ENCODE peak calls at places on chromosomes 3 and 15, in five cellular contexts. Q, C, H, F and R are unnamed samples. For H3K36me3 and H3K4me1, the result is how much of the 10 kb centered on the place peaks cover.

GRCh38 chr3:192727032-192727847 is at the start of gene FGF12:
- DNase-seq in Q (peak), C (peak), H (peak), F (peak), R (peak)

GRCh38 chr3:157087398-157088132 is 72.4 kb downstream of the CCNL1 start:
- DNase-seq in Q (no peak), F (no peak), H (no peak), C (no peak), R (no peak)

GRCh38 chr15:93861956-93862741 is 369.2 kb upstream of the MCTP2 start:
- DNase-seq in F (no peak), Q (peak), H (no peak), C (no peak), R (no peak)

GRCh38 chr3:71713041-71713440 is 12.2 kb downstream of the EIF4E3 start:
- DNase-seq in F (no peak), Q (no peak), C (no peak), H (no peak), R (no peak)

GRCh38 chr15:93362821-93363220 is 273.8 kb upstream of the RGMA start:
- DNase-seq in C (no peak), F (no peak), Q (no peak), H (no peak), R (no peak)

GRCh38 chr15:47405768-47406167 is 311.5 kb upstream of the SEMA6D start:
- DNase-seq in Q (no peak), F (no peak), C (no peak), H (no peak), R (no peak)

GRCh38 chr3:143016321-143016972 is 15.1 kb downstream of the U2SURP start:
- DNase-seq in Q (no peak), H (no peak), F (no peak), C (no peak), R (no peak)

GRCh38 chr3:157631468-157631867 is 128.3 kb upstream of the VEPH1 start:
- DNase-seq in C (no peak), Q (no peak), H (no peak), F (no peak), R (no peak)

GRCh38 chr3:171242170-171242569 is 215.7 kb upstream of the SLC2A2 start:
- DNase-seq in H (no peak), C (no peak), F (no peak), Q (no peak), R (no peak)

GRCh38 chr15:45139770-45140169 is 10.0 kb downstream of the DUOX1 start:
- DNase-seq in F (no peak), C (peak), H (no peak), Q (no peak), R (peak)

GRCh38 chr3:108090066-108090700 is 648 bp downstream of the CD47 start:
- DNase-seq in F (peak), Q (no peak), C (no peak), H (no peak), R (no peak)

GRCh38 chr3:190539526-190539925 is 25.6 kb downstream of the IL1RAP start:
- DNase-seq in Q (no peak), C (no peak), F (no peak), H (no peak), R (no peak)

GRCh38 chr3:3701949-3702348 is 97.3 kb upstream of the LRRN1 start:
- DNase-seq in C (no peak), F (no peak), H (no peak), Q (no peak), R (no peak)

GRCh38 chr3:9508781-9509180 is 44.8 kb downstream of the LHFPL4 start:
- DNase-seq in C (no peak), Q (no peak), H (no peak), F (no peak), R (no peak)

GRCh38 chr15:94312946-94313345 is 81.6 kb downstream of the MCTP2 start:
- DNase-seq in Q (no peak), C (no peak), H (no peak), F (no peak), R (no peak)

GRCh38 chr3:126024049-126024854 is 55.3 kb downstream of the ROPN1B start:
- DNase-seq in C (no peak), Q (no peak), H (no peak), F (no peak), R (peak)

GRCh38 chr15:58505581-58505980 is 73.8 kb downstream of the LIPC start:
- DNase-seq in F (no peak), Q (no peak), H (no peak), C (no peak), R (no peak)

GRCh38 chr3:122245513-122246174 is 62.2 kb downstream of the CASR start:
- DNase-seq in F (no peak), H (no peak), Q (no peak), C (no peak), R (no peak)

GRCh38 chr3:144237351-144237750 is 265.7 kb downstream of the DIPK2A start:
- DNase-seq in C (no peak), F (no peak), Q (no peak), H (no peak), R (no peak)

GRCh38 chr3:21913791-21914190 is 162.8 kb upstream of the ZNF385D start:
- DNase-seq in H (no peak), Q (no peak), F (no peak), C (no peak), R (no peak)

GRCh38 chr3:69178838-69179739 is 56.7 kb upstream of the LMOD3 start:
- DNase-seq in Q (no peak), H (no peak), C (no peak), F (no peak), R (no peak)
- H3K36me3 ChIP-seq in Q (under half), H (half or more), C (half or more), F (under half), R (half or more)

GRCh38 chr15:46266691-46267090 is 631.9 kb downstream of the SQOR start:
- DNase-seq in C (no peak), F (no peak), Q (no peak), H (no peak), R (no peak)

GRCh38 chr15:46265664-46266063 is 630.8 kb downstream of the SQOR start:
- DNase-seq in H (no peak), F (no peak), C (no peak), Q (no peak), R (no peak)

GRCh38 chr15:46260937-46261336 is 626.1 kb downstream of the SQOR start:
- DNase-seq in Q (no peak), C (no peak), F (no peak), H (no peak), R (no peak)
- TF ChIP-seq CTCF in Q (no peak), C (no peak), F (no peak), H (no peak), R (no peak)

GRCh38 chr3:46399557-46399956 is 7.3 kb downstream of the CCR5AS start:
- DNase-seq in H (no peak), F (no peak), C (no peak), Q (no peak), R (no peak)
- H3K4me1 ChIP-seq in H (half or more), F (under half), C (under half), Q (under half), R (under half)

DNA sequence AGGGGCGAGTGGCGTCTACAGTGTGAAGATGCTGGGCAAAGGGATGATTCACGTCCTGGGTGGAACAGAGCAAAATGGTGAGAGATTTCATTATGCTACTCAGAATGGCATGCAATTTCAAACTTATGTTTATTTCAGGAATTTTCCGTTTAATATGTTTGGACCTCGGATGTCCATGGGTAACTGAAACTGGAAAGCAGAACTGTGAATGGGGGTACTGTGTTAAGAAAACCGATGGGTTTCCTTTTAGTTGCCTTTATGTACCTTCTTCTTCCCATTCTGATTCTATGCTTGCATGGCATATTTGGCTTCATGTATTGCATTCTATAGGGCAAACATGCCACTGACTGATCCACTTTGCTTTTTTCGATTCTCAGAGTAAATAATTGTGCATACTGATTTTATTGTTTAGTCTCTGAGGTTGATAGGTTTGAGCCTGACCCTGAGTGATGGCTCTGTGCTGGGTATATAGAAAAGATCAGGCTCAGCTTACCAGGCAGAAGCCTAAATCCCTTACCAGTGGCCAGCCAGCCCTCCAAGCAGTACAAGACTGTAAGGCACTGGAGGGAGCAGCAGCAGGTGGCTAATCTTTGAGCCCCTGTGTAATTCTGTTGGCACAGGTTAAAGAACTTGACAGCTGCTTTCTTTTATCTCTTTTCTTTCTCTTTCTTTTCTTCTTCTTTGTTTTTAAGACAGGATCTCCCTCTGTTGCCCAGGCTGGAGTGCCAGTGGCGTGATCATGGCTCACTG is 4.5 kb downstream of the QTRT2 start:
- DNase-seq in C (no peak), H (no peak), Q (no peak), F (no peak), R (no peak)
- H3K36me3 ChIP-seq in C (under half), H (under half), Q (under half), F (under half), R (under half)

GRCh38 chr15:100849021-100849831 is 30.4 kb upstream of the ALDH1A3 start:
- DNase-seq in Q (no peak), H (peak), C (peak), F (peak), R (peak)
- TF ChIP-seq CTCF in Q (no peak), H (no peak), C (peak), F (peak), R (no peak)

GRCh38 chr3:46693038-46693896 is at the start of gene ALS2CL:
- DNase-seq in H (peak), C (peak), Q (peak), F (peak), R (peak)

GRCh38 chr3:46690798-46691197 is 2.7 kb downstream of the ALS2CL start:
- DNase-seq in C (peak), Q (no peak), H (no peak), F (peak), R (peak)

GRCh38 chr3:46694520-46694919 is 1.0 kb upstream of the ALS2CL start:
- DNase-seq in Q (no peak), H (no peak), F (no peak), C (no peak), R (no peak)

GRCh38 chr3:46693897-46694235 is 387 bp upstream of the ALS2CL start:
- DNase-seq in F (no peak), H (no peak), Q (no peak), C (peak), R (peak)

DNA sequence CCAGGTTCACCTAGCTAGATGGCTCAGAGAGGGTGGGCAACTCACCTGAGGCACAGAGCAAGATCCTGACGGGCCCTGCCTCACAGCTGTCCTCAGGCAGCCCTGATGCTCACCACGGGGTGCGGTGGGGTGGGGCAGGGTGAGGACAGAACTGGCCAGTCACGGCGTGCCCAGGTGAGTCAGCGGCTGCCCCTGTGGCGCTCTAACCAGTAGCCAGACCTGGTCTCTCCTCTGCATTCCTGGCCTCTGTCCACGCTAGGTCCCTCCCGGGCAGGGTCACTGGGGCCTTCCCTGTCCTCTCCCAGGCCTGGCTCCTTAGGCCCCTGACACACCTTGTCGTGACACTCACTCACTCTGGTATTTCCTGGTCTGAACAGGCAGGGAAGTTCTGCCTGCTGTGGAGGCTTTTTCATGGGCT is 904 bp downstream of the ALS2CL start:
- DNase-seq in Q (no peak), F (no peak), C (no peak), H (peak), R (peak)
- H3K4me1 ChIP-seq in Q (under half), F (half or more), C (half or more), H (half or more), R (half or more)

GRCh38 chr3:69698728-69699127 is 40.5 kb upstream of the MITF start:
- DNase-seq in F (no peak), Q (no peak), H (no peak), C (no peak), R (no peak)
- H3K36me3 ChIP-seq in F (under half), Q (under half), H (under half), C (under half), R (under half)

GRCh38 chr3:8444883-8445282 is 56.7 kb upstream of the LMCD1 start:
- DNase-seq in Q (no peak), C (no peak), F (no peak), H (no peak), R (no peak)

GRCh38 chr3:8443829-8444791 is 57.5 kb upstream of the LMCD1 start:
- DNase-seq in C (peak), H (peak), Q (peak), F (peak), R (peak)

GRCh38 chr3:8442993-8443670 is 58.5 kb upstream of the LMCD1 start:
- DNase-seq in Q (peak), C (no peak), F (no peak), H (no peak), R (no peak)

GRCh38 chr3:8438507-8439079 is 63.0 kb upstream of the LMCD1 start:
- DNase-seq in F (no peak), H (no peak), Q (no peak), C (no peak), R (no peak)

GRCh38 chr3:8441969-8442559 is 59.6 kb upstream of the LMCD1 start:
- DNase-seq in Q (peak), H (no peak), C (no peak), F (no peak), R (no peak)
- TF ChIP-seq CTCF in Q (peak), H (peak), C (peak), F (peak), R (peak)

GRCh38 chr15:60120100-60120499 is 116.0 kb downstream of the FOXB1 start:
- DNase-seq in F (no peak), C (no peak), H (no peak), Q (no peak), R (no peak)
- H3K4me1 ChIP-seq in F (under half), C (under half), H (under half), Q (under half), R (under half)